ENCODE peak calls at places on chromosome 2, in six cellular contexts. One of them, this sample, is unnamed.

GRCh38 chr2:40658917-40659316 is 207.0 kb upstream of the SLC8A1 start:
- DNase-seq in hepatocyte: peak
- DNase-seq in HCT116: no peak
- DNase-seq in kidney: no peak
- DNase-seq in cardiac septum: no peak
- DNase-seq in anterior cingulate cortex: no peak
- DNase-seq in this sample: no peak

GRCh38 chr2:144801766-144802165 is 281.8 kb upstream of the ZEB2 start:
- DNase-seq in HCT116: no peak
- DNase-seq in cardiac septum: no peak
- DNase-seq in anterior cingulate cortex: no peak
- DNase-seq in kidney: no peak
- DNase-seq in hepatocyte: no peak
- DNase-seq in this sample: peak

GRCh38 chr2:85455552-85456090 is 37.1 kb downstream of the SH2D6 start:
- DNase-seq in HCT116: no peak
- DNase-seq in cardiac septum: no peak
- DNase-seq in anterior cingulate cortex: no peak
- DNase-seq in hepatocyte: no peak
- DNase-seq in kidney: no peak
- DNase-seq in this sample: no peak

GRCh38 chr2:72263781-72264060 is 116.1 kb upstream of the CYP26B1 start:
- DNase-seq in hepatocyte: peak
- DNase-seq in kidney: no peak
- DNase-seq in HCT116: no peak
- DNase-seq in anterior cingulate cortex: no peak
- DNase-seq in cardiac septum: no peak
- DNase-seq in this sample: no peak

GRCh38 chr2:71226391-71226964 is 425 bp downstream of the PAIP2B start:
- DNase-seq in anterior cingulate cortex: peak
- DNase-seq in HCT116: no peak
- DNase-seq in cardiac septum: peak
- DNase-seq in kidney: peak
- DNase-seq in hepatocyte: peak
- DNase-seq in this sample: no peak

GRCh38 chr2:219636941-219637841 is 9.8 kb downstream of the SLC4A3 start:
- DNase-seq in HCT116: no peak
- DNase-seq in anterior cingulate cortex: no peak
- DNase-seq in cardiac septum: no peak
- DNase-seq in kidney: no peak
- DNase-seq in hepatocyte: no peak
- DNase-seq in this sample: no peak

GRCh38 chr2:167144179-167144898 is 256.1 kb downstream of the XIRP2 start:
- DNase-seq in anterior cingulate cortex: no peak
- DNase-seq in cardiac septum: no peak
- DNase-seq in hepatocyte: no peak
- DNase-seq in HCT116: no peak
- DNase-seq in kidney: no peak
- DNase-seq in this sample: no peak

GRCh38 chr2:2812648-2813047 is 481.6 kb upstream of the MYT1L start:
- DNase-seq in kidney: peak
- DNase-seq in HCT116: no peak
- DNase-seq in hepatocyte: no peak
- DNase-seq in anterior cingulate cortex: no peak
- DNase-seq in cardiac septum: no peak
- DNase-seq in this sample: no peak

GRCh38 chr2:34004936-34005335 is 405.8 kb upstream of the FAM98A start:
- DNase-seq in kidney: no peak
- DNase-seq in anterior cingulate cortex: peak
- DNase-seq in cardiac septum: no peak
- DNase-seq in HCT116: no peak
- DNase-seq in hepatocyte: no peak
- DNase-seq in this sample: no peak